ENCODE peak calls at places on chromosomes 11 and 22, in five cellular contexts. One of them, this sample, is unnamed. For H3K9me3, the result is how much of the 10 kb centered on the place peaks cover.

GRCh38 chr22:35430897-35431322 is 31.0 kb downstream of the MCM5 start:
- DNase-seq in heart right ventricle: peak
- DNase-seq in esophagus squamous epithelium: no peak
- DNase-seq in CD4-positive, CD25-positive, alpha-beta regulatory T cell: peak
- DNase-seq in mesenchymal stem cell: peak
- DNase-seq in this sample: peak

GRCh38 chr11:122671270-122671906 is 15.9 kb downstream of the UBASH3B start:
- DNase-seq in heart right ventricle: peak
- DNase-seq in esophagus squamous epithelium: no peak
- DNase-seq in CD4-positive, CD25-positive, alpha-beta regulatory T cell: no peak
- DNase-seq in mesenchymal stem cell: peak
- DNase-seq in this sample: no peak

GRCh38 chr11:109421981-109422590 is at the start of gene C11orf87:
- DNase-seq in heart right ventricle: no peak
- DNase-seq in esophagus squamous epithelium: no peak
- DNase-seq in CD4-positive, CD25-positive, alpha-beta regulatory T cell: no peak
- DNase-seq in mesenchymal stem cell: peak
- DNase-seq in this sample: no peak

GRCh38 chr11:124746621-124747243 is 5.3 kb downstream of the VSIG2 start:
- DNase-seq in heart right ventricle: peak
- DNase-seq in esophagus squamous epithelium: peak
- DNase-seq in CD4-positive, CD25-positive, alpha-beta regulatory T cell: peak
- DNase-seq in mesenchymal stem cell: peak
- DNase-seq in this sample: peak

GRCh38 chr22:29635734-29636357 is 32.4 kb downstream of the NF2 start:
- DNase-seq in heart right ventricle: no peak
- DNase-seq in esophagus squamous epithelium: no peak
- DNase-seq in CD4-positive, CD25-positive, alpha-beta regulatory T cell: no peak
- DNase-seq in mesenchymal stem cell: peak
- DNase-seq in this sample: no peak

GRCh38 chr11:107590460-107591097 is 368 bp upstream of the ELMOD1 start:
- DNase-seq in heart right ventricle: no peak
- DNase-seq in esophagus squamous epithelium: no peak
- DNase-seq in CD4-positive, CD25-positive, alpha-beta regulatory T cell: no peak
- DNase-seq in mesenchymal stem cell: peak
- DNase-seq in this sample: no peak

GRCh38 chr11:132122701-132123100 is 752.3 kb downstream of the NTM start:
- DNase-seq in heart right ventricle: no peak
- DNase-seq in esophagus squamous epithelium: no peak
- DNase-seq in CD4-positive, CD25-positive, alpha-beta regulatory T cell: no peak
- DNase-seq in mesenchymal stem cell: no peak
- DNase-seq in this sample: no peak

GRCh38 chr22:40036591-40037225 is 42.0 kb downstream of the FAM83F start:
- DNase-seq in heart right ventricle: peak
- DNase-seq in esophagus squamous epithelium: no peak
- DNase-seq in CD4-positive, CD25-positive, alpha-beta regulatory T cell: peak
- DNase-seq in mesenchymal stem cell: peak
- DNase-seq in this sample: peak

GRCh38 chr11:8260202-8260996 is 3.3 kb downstream of the LMO1 start:
- DNase-seq in heart right ventricle: no peak
- DNase-seq in esophagus squamous epithelium: no peak
- DNase-seq in CD4-positive, CD25-positive, alpha-beta regulatory T cell: no peak
- DNase-seq in mesenchymal stem cell: no peak
- DNase-seq in this sample: no peak

GRCh38 chr11:28343304-28344233 is 235.4 kb downstream of the METTL15 start:
- DNase-seq in heart right ventricle: no peak
- DNase-seq in esophagus squamous epithelium: no peak
- DNase-seq in CD4-positive, CD25-positive, alpha-beta regulatory T cell: no peak
- DNase-seq in mesenchymal stem cell: peak
- DNase-seq in this sample: no peak

GRCh38 chr11:8597182-8597581 is 3.2 kb upstream of the STK33 start:
- DNase-seq in heart right ventricle: no peak
- DNase-seq in esophagus squamous epithelium: no peak
- DNase-seq in CD4-positive, CD25-positive, alpha-beta regulatory T cell: no peak
- DNase-seq in mesenchymal stem cell: peak
- DNase-seq in this sample: no peak

GRCh38 chr22:48444320-48445112 is 1383.2 kb downstream of the BRD1 start:
- DNase-seq in heart right ventricle: no peak
- DNase-seq in esophagus squamous epithelium: no peak
- DNase-seq in CD4-positive, CD25-positive, alpha-beta regulatory T cell: no peak
- DNase-seq in mesenchymal stem cell: no peak
- DNase-seq in this sample: no peak

GRCh38 chr11:76288166-76288978 is 82.1 kb upstream of the WNT11 start:
- DNase-seq in heart right ventricle: no peak
- DNase-seq in esophagus squamous epithelium: no peak
- DNase-seq in CD4-positive, CD25-positive, alpha-beta regulatory T cell: no peak
- DNase-seq in mesenchymal stem cell: no peak
- DNase-seq in this sample: no peak

GRCh38 chr11:12838463-12839120 is 164.4 kb downstream of the TEAD1 start:
- DNase-seq in heart right ventricle: no peak
- DNase-seq in esophagus squamous epithelium: no peak
- DNase-seq in CD4-positive, CD25-positive, alpha-beta regulatory T cell: no peak
- DNase-seq in mesenchymal stem cell: no peak
- DNase-seq in this sample: no peak

GRCh38 chr11:73317373-73317772 is 9.3 kb downstream of the ARHGEF17 start:
- DNase-seq in heart right ventricle: peak
- DNase-seq in esophagus squamous epithelium: no peak
- DNase-seq in CD4-positive, CD25-positive, alpha-beta regulatory T cell: no peak
- DNase-seq in mesenchymal stem cell: no peak
- DNase-seq in this sample: no peak

GRCh38 chr22:20141186-20142077 is 9.4 kb downstream of the CCDC188 start:
- DNase-seq in heart right ventricle: no peak
- DNase-seq in esophagus squamous epithelium: no peak
- DNase-seq in CD4-positive, CD25-positive, alpha-beta regulatory T cell: no peak
- DNase-seq in mesenchymal stem cell: peak
- DNase-seq in this sample: no peak

GRCh38 chr11:38543311-38543710 is 1945.3 kb upstream of the RAG2 start:
- DNase-seq in heart right ventricle: no peak
- DNase-seq in esophagus squamous epithelium: no peak
- DNase-seq in CD4-positive, CD25-positive, alpha-beta regulatory T cell: no peak
- DNase-seq in mesenchymal stem cell: peak
- DNase-seq in this sample: no peak

GRCh38 chr11:35986958-35987357 is 43.1 kb downstream of the LDLRAD3 start:
- DNase-seq in heart right ventricle: no peak
- DNase-seq in esophagus squamous epithelium: no peak
- DNase-seq in CD4-positive, CD25-positive, alpha-beta regulatory T cell: no peak
- DNase-seq in mesenchymal stem cell: peak
- DNase-seq in this sample: no peak

GRCh38 chr11:35990170-35990569 is 46.3 kb downstream of the LDLRAD3 start:
- DNase-seq in heart right ventricle: no peak
- DNase-seq in esophagus squamous epithelium: no peak
- DNase-seq in CD4-positive, CD25-positive, alpha-beta regulatory T cell: no peak
- DNase-seq in mesenchymal stem cell: no peak
- DNase-seq in this sample: no peak

GRCh38 chr11:35992551-35992950 is 48.7 kb downstream of the LDLRAD3 start:
- DNase-seq in heart right ventricle: no peak
- DNase-seq in esophagus squamous epithelium: no peak
- DNase-seq in CD4-positive, CD25-positive, alpha-beta regulatory T cell: no peak
- DNase-seq in mesenchymal stem cell: no peak
- DNase-seq in this sample: no peak

GRCh38 chr11:35994421-35994820 is 50.6 kb downstream of the LDLRAD3 start:
- DNase-seq in heart right ventricle: no peak
- DNase-seq in esophagus squamous epithelium: no peak
- DNase-seq in CD4-positive, CD25-positive, alpha-beta regulatory T cell: no peak
- DNase-seq in mesenchymal stem cell: no peak
- DNase-seq in this sample: no peak

DNA sequence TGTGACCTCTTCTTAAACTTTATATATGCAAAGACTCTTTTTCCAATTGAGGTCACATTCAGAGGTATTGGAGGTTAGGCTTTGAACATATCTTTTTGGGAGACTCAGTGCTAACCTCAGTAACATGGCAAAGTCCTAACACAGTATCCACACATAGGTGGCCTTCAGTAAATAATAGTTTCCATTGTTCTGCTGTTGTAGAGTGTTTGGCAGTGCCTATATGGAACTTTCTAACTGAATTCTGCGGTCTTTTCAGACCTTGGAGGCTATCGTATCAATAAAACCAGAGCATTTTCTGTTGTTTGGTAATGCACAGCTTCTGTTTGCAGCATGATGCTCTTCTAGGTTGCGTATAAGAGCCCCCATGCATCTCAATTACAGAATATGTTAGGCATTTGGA is 47.0 kb downstream of the LDLRAD3 start:
- DNase-seq in heart right ventricle: no peak
- DNase-seq in esophagus squamous epithelium: no peak
- DNase-seq in CD4-positive, CD25-positive, alpha-beta regulatory T cell: no peak
- DNase-seq in mesenchymal stem cell: no peak
- DNase-seq in this sample: no peak
- H3K9me3 ChIP-seq in heart right ventricle: under half
- H3K9me3 ChIP-seq in esophagus squamous epithelium: under half
- H3K9me3 ChIP-seq in CD4-positive, CD25-positive, alpha-beta regulatory T cell: under half
- H3K9me3 ChIP-seq in mesenchymal stem cell: under half
- H3K9me3 ChIP-seq in this sample: under half

GRCh38 chr11:93694109-93694508 is 32.6 kb downstream of the CEP295 start:
- DNase-seq in heart right ventricle: no peak
- DNase-seq in esophagus squamous epithelium: no peak
- DNase-seq in CD4-positive, CD25-positive, alpha-beta regulatory T cell: no peak
- DNase-seq in mesenchymal stem cell: no peak
- DNase-seq in this sample: no peak

GRCh38 chr11:93686226-93686625 is 24.7 kb downstream of the CEP295 start:
- DNase-seq in heart right ventricle: no peak
- DNase-seq in esophagus squamous epithelium: no peak
- DNase-seq in CD4-positive, CD25-positive, alpha-beta regulatory T cell: no peak
- DNase-seq in mesenchymal stem cell: no peak
- DNase-seq in this sample: no peak

GRCh38 chr11:93686812-93687211 is 25.3 kb downstream of the CEP295 start:
- DNase-seq in heart right ventricle: no peak
- DNase-seq in esophagus squamous epithelium: no peak
- DNase-seq in CD4-positive, CD25-positive, alpha-beta regulatory T cell: no peak
- DNase-seq in mesenchymal stem cell: no peak
- DNase-seq in this sample: no peak

GRCh38 chr11:93685196-93685595 is 23.7 kb downstream of the CEP295 start:
- DNase-seq in heart right ventricle: no peak
- DNase-seq in esophagus squamous epithelium: no peak
- DNase-seq in CD4-positive, CD25-positive, alpha-beta regulatory T cell: no peak
- DNase-seq in mesenchymal stem cell: no peak
- DNase-seq in this sample: no peak

DNA sequence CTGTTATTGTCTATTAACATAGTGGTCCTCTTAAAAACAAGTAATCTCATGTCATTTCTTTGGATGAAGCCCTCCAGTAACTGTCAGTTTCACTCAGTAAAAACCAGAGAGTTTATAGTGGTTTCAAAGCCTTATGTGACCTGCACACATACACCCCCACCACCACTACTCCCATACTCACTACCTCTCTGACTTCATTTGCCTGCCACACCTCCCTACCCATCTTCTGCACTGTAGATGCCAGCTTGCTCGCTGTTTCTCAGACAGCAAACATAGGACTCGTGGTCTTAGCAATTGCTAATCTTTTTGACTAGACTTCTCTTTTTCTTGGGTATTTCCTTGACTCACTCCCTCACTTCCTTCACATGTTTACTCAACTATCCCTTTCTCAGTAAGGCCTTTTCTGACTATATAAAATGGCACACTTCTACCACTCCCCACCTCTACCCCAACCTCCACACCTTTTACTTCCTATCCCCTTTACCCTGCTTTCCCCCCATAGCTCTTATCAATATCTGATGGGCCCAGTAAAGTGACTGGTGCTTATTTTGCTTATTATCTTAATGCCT is 27.8 kb downstream of the CEP295 start:
- DNase-seq in heart right ventricle: no peak
- DNase-seq in esophagus squamous epithelium: no peak
- DNase-seq in CD4-positive, CD25-positive, alpha-beta regulatory T cell: no peak
- DNase-seq in mesenchymal stem cell: no peak
- DNase-seq in this sample: no peak
- H3K9me3 ChIP-seq in heart right ventricle: under half
- H3K9me3 ChIP-seq in esophagus squamous epithelium: under half
- H3K9me3 ChIP-seq in CD4-positive, CD25-positive, alpha-beta regulatory T cell: under half
- H3K9me3 ChIP-seq in mesenchymal stem cell: under half
- H3K9me3 ChIP-seq in this sample: under half

GRCh38 chr11:106467486-106467885 is 390.0 kb downstream of the AASDHPPT start:
- DNase-seq in heart right ventricle: no peak
- DNase-seq in esophagus squamous epithelium: no peak
- DNase-seq in CD4-positive, CD25-positive, alpha-beta regulatory T cell: no peak
- DNase-seq in mesenchymal stem cell: no peak
- DNase-seq in this sample: no peak

GRCh38 chr11:106468091-106468490 is 390.6 kb downstream of the AASDHPPT start:
- DNase-seq in heart right ventricle: no peak
- DNase-seq in esophagus squamous epithelium: no peak
- DNase-seq in CD4-positive, CD25-positive, alpha-beta regulatory T cell: no peak
- DNase-seq in mesenchymal stem cell: peak
- DNase-seq in this sample: no peak

GRCh38 chr11:106466441-106467190 is 389.2 kb downstream of the AASDHPPT start:
- DNase-seq in heart right ventricle: no peak
- DNase-seq in esophagus squamous epithelium: no peak
- DNase-seq in CD4-positive, CD25-positive, alpha-beta regulatory T cell: no peak
- DNase-seq in mesenchymal stem cell: peak
- DNase-seq in this sample: no peak

GRCh38 chr11:106470230-106470629 is 392.8 kb downstream of the AASDHPPT start:
- DNase-seq in heart right ventricle: no peak
- DNase-seq in esophagus squamous epithelium: no peak
- DNase-seq in CD4-positive, CD25-positive, alpha-beta regulatory T cell: no peak
- DNase-seq in mesenchymal stem cell: no peak
- DNase-seq in this sample: no peak

DNA sequence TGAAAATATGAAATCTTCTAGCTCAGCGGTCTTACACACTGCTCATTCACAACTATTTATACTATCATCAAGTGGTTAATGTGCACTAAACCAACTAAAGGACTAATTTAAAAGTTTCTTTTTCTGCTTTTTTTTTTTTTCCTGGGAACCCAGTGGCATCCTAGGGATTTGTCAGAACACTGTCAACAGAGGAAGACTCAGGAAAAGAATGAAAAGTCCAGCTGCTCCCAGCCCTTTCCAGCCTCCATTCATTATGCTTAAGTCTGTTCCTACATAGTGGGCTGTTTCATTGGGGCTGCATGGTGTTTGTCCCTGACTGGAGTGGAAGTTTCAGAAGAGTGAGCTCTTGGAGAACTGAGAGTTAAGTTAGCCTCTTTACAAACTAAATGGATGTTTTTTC is 391.1 kb downstream of the AASDHPPT start:
- DNase-seq in heart right ventricle: no peak
- DNase-seq in esophagus squamous epithelium: no peak
- DNase-seq in CD4-positive, CD25-positive, alpha-beta regulatory T cell: no peak
- DNase-seq in mesenchymal stem cell: peak
- DNase-seq in this sample: no peak
- H3K9me3 ChIP-seq in heart right ventricle: under half
- H3K9me3 ChIP-seq in esophagus squamous epithelium: under half
- H3K9me3 ChIP-seq in CD4-positive, CD25-positive, alpha-beta regulatory T cell: under half
- H3K9me3 ChIP-seq in mesenchymal stem cell: under half
- H3K9me3 ChIP-seq in this sample: under half

DNA sequence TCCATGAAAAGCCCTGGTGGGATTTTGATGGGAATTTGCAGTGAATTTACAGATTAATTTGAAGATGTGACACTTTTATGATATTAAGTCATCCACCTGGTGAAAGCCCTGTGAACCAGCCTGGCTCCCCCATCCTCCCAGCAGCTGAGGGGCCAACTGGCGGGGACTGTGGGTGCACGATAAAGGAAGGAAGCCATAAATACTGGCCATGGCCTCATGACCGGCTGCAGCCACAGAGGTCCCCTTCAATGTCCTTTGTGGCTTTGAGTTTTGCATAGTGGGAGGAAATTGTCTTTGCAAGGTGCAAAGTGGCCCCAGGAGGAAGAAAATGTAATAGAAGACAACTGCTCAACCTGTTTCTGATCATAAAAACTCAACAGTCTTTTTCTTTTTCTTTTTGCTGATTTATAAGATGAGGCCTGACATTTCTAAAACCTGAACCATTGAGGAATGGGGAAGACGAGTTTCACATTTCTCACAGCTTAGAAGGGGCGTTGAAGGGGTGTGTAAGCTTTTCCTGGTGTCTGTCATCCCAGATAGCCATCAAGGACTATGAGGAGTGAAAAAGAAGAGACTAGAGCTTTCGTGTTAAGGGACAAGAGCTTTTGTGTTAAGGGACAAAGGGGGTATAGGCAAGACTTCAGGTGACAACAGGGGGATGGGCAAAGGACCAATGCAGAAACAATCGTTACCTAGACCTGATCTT is 6.3 kb upstream of the NDUFV1 start:
- DNase-seq in heart right ventricle: no peak
- DNase-seq in esophagus squamous epithelium: no peak
- DNase-seq in CD4-positive, CD25-positive, alpha-beta regulatory T cell: no peak
- DNase-seq in mesenchymal stem cell: no peak
- DNase-seq in this sample: no peak
- H3K9me3 ChIP-seq in heart right ventricle: under half
- H3K9me3 ChIP-seq in esophagus squamous epithelium: under half
- H3K9me3 ChIP-seq in CD4-positive, CD25-positive, alpha-beta regulatory T cell: under half
- H3K9me3 ChIP-seq in mesenchymal stem cell: under half
- H3K9me3 ChIP-seq in this sample: under half

This sample was measured in T-helper 17 cell.